ENCODE peak calls at places on chromosomes 3 and 15, in eight cellular contexts. Q, D, G, J, N, A, K and X are unnamed samples. For H3K27me3 and H3K36me3, the result is how much of the 10 kb centered on the place peaks cover.

GRCh38 chr3:40511031-40511718 is 5.3 kb downstream of the ZNF620 start:
- DNase-seq in Q (no peak), D (no peak), G (no peak), J (no peak), N (no peak), A (no peak), K (no peak), X (no peak)

GRCh38 chr3:104604326-104605010 is 762.2 kb upstream of the ALCAM start:
- DNase-seq in Q (no peak), D (peak), G (no peak), J (no peak), N (peak), A (no peak), K (peak), X (peak)

GRCh38 chr3:49900491-49901153 is 3.1 kb downstream of the MST1R start:
- DNase-seq in Q (peak), D (peak), G (no peak), J (no peak), N (peak), A (no peak), K (peak), X (peak)

GRCh38 chr3:149727676-149728075 is 24.6 kb downstream of the COMMD2 start:
- DNase-seq in Q (no peak), D (peak), G (no peak), J (no peak), N (no peak), A (no peak), K (no peak), X (no peak)

GRCh38 chr3:184505053-184505452 is 56.5 kb upstream of the EPHB3 start:
- DNase-seq in Q (no peak), D (no peak), G (no peak), J (no peak), N (no peak), A (no peak), K (no peak), X (no peak)

GRCh38 chr3:24220859-24221657 is 273.6 kb downstream of the THRB start:
- DNase-seq in Q (peak), D (peak), G (no peak), J (no peak), N (peak), A (no peak), K (peak), X (peak)

GRCh38 chr3:175288616-175289015 is 429.5 kb downstream of the NAALADL2 start:
- DNase-seq in Q (no peak), D (peak), G (no peak), J (no peak), N (peak), A (no peak), K (no peak), X (no peak)

GRCh38 chr15:53072077-53072476 is 281.9 kb upstream of the ONECUT1 start:
- DNase-seq in Q (peak), D (peak), G (peak), J (no peak), N (peak), A (peak), K (peak), X (peak)

GRCh38 chr15:38577405-38577987 is 12.9 kb upstream of the RASGRP1 start:
- DNase-seq in Q (no peak), D (no peak), G (peak), J (no peak), N (no peak), A (no peak), K (no peak), X (no peak)

GRCh38 chr3:111761309-111761795 is 97.7 kb upstream of the PHLDB2 start:
- DNase-seq in Q (no peak), D (peak), G (peak), J (peak), N (peak), A (no peak), K (peak), X (peak)

GRCh38 chr3:170410428-170411029 is 8.1 kb upstream of the CLDN11 start:
- DNase-seq in Q (no peak), D (no peak), G (peak), J (no peak), N (no peak), A (peak), K (no peak), X (peak)

GRCh38 chr15:101046826-101047225 is 127.7 kb downstream of the LRRK1 start:
- DNase-seq in Q (peak), D (no peak), G (no peak), J (no peak), N (no peak), A (no peak), K (no peak), X (no peak)

GRCh38 chr15:57662802-57663201 is 43.7 kb upstream of the POLR2M start:
- DNase-seq in Q (no peak), D (no peak), G (no peak), J (no peak), N (no peak), A (no peak), K (no peak), X (no peak)

GRCh38 chr3:39103791-39104552 is 3.5 kb downstream of the GORASP1 start:
- DNase-seq in Q (no peak), D (no peak), G (no peak), J (no peak), N (no peak), A (no peak), K (no peak), X (no peak)

GRCh38 chr3:64684715-64685261 is 3.0 kb downstream of the ADAMTS9 start:
- DNase-seq in Q (peak), D (peak), G (no peak), J (peak), N (peak), A (no peak), K (peak), X (no peak)
- H3K27me3 ChIP-seq in Q (under half), D (under half), G (under half), J (under half), N (under half), A (under half), K (under half), X (under half)

GRCh38 chr3:126994661-126995161 is 11.8 kb downstream of the PLXNA1 start:
- DNase-seq in Q (no peak), D (no peak), G (peak), J (no peak), N (no peak), A (no peak), K (no peak), X (no peak)
- H3K36me3 ChIP-seq in Q (under half), D (under half), G (under half), J (under half), N (under half), A (under half), K (under half), X (under half)

DNA sequence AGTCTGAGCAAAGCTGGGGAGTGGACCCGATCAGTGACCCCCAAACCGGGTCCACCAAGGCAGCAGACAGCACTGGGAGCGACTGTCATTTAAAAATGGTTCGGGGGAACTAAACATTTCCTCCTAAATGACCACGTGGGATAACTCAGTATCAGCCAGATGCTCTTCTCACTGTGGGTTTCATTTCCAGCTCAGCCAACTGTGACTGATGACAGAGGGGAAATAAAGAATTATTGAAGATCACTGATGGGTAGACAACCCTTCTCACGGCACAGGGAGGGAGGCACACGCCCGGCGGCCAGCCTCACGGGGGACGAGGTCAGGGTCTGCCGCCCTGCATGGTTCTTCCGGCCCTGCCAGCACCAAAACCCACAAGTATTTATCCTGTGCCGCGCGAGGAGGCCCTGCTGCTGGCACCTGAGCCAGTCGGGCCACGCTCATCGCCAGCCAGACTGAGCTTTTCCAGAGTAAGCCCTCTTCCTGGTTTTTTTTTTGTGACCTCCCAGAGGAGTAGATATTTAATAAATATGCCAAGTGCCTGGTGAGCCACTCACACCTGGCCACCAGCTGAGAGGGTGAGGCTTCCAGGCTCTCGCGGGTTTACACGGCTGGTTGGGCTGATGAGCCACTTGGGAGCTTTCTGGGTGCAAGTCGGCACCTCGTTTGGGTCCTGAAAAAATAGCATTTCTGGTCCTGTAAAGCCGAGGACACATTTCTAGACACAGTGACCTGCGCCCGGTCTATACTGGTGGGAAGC is 6.2 kb downstream of the MELTF start:
- DNase-seq in Q (no peak), D (no peak), G (peak), J (peak), N (no peak), A (peak), K (no peak), X (no peak)
- H3K4me3 ChIP-seq in Q (no peak), D (no peak), G (peak), J (no peak), N (no peak), A (no peak), K (no peak), X (no peak)

GRCh38 chr3:11056531-11057050 is 64.0 kb downstream of the SLC6A1 start:
- DNase-seq in Q (no peak), D (no peak), G (no peak), J (no peak), N (no peak), A (no peak), K (no peak), X (no peak)

GRCh38 chr3:11057655-11058054 is 65.1 kb downstream of the SLC6A1 start:
- DNase-seq in Q (no peak), D (no peak), G (no peak), J (no peak), N (no peak), A (no peak), K (no peak), X (no peak)

GRCh38 chr3:11054739-11055438 is 62.3 kb downstream of the SLC6A1 start:
- DNase-seq in Q (no peak), D (no peak), G (no peak), J (no peak), N (no peak), A (no peak), K (no peak), X (no peak)

GRCh38 chr3:11053926-11054503 is 61.5 kb downstream of the SLC6A1 start:
- DNase-seq in Q (no peak), D (no peak), G (no peak), J (no peak), N (no peak), A (no peak), K (no peak), X (peak)

GRCh38 chr3:11055496-11055895 is 62.9 kb downstream of the SLC6A1 start:
- DNase-seq in Q (no peak), D (no peak), G (no peak), J (no peak), N (no peak), A (no peak), K (no peak), X (no peak)
- H3K27me3 ChIP-seq in Q (under half), D (under half), G (under half), J (under half), N (under half), A (under half), K (half or more), X (under half)

DNA sequence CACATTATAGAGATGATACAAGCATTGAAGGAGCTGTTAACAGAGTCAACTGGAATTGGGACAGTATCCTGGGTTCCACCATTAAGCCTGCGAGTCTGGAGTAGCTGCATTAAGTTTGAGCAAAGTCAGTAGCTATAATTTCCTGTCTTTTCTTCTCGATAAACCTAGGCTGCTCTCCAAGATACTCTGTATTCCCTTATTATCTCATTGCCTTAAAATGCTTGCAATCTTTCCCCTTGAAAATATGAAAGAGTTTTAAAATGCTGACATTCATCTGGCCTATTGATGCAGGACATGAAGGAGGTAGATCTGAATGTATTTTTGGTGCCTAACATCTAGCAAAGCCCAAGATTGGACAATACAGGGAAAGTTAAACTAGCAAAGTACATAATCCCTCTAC is 9.3 kb downstream of the MTHFS start:
- DNase-seq in Q (no peak), D (peak), G (no peak), J (no peak), N (peak), A (no peak), K (no peak), X (no peak)
- H3K36me3 ChIP-seq in Q (under half), D (under half), G (half or more), J (under half), N (under half), A (under half), K (under half), X (under half)

GRCh38 chr3:125163739-125164601 is 48.6 kb downstream of the SLC12A8 start:
- DNase-seq in Q (peak), D (peak), G (peak), J (no peak), N (no peak), A (no peak), K (peak), X (peak)

GRCh38 chr3:125168711-125169410 is 43.7 kb downstream of the SLC12A8 start:
- DNase-seq in Q (no peak), D (peak), G (no peak), J (no peak), N (peak), A (no peak), K (no peak), X (no peak)

GRCh38 chr3:125165948-125166553 is 46.5 kb downstream of the SLC12A8 start:
- DNase-seq in Q (no peak), D (no peak), G (no peak), J (no peak), N (no peak), A (no peak), K (no peak), X (no peak)

GRCh38 chr3:125165189-125165947 is 47.2 kb downstream of the SLC12A8 start:
- DNase-seq in Q (no peak), D (peak), G (peak), J (peak), N (peak), A (peak), K (no peak), X (no peak)

DNA sequence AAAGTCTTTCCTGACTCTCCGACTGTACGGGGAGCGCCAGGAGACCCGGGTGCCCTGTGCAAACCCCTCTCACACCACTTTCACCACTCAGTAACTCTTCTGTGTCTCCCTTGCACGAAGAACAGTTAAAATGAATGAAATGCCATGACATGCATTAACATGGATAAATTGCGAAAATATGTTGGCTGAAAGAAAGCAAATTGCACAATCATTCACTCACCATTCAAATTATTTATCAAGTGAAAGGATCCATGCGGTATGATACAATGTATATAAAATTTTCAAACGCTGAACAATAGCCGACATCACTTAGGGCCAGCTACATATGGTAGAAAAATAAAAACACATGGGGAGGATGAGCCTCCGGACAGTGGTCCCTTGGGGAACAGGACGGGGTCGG is 46.0 kb downstream of the SLC12A8 start:
- DNase-seq in Q (no peak), D (no peak), G (no peak), J (no peak), N (peak), A (no peak), K (no peak), X (peak)
- H3K4me3 ChIP-seq in Q (no peak), D (no peak), G (no peak), J (no peak), N (no peak), A (no peak), K (no peak), X (no peak)

GRCh38 chr3:181725033-181725775 is 13.5 kb downstream of the SOX2 start:
- DNase-seq in Q (no peak), D (no peak), G (no peak), J (no peak), N (no peak), A (no peak), K (peak), X (no peak)
- H3K27me3 ChIP-seq in Q (half or more), D (under half), G (under half), J (under half), N (half or more), A (under half), K (under half), X (under half)